ENCODE peak calls at places on chromosomes 4 and X, in five cellular contexts. One of them, this sample, is unnamed.

GRCh38 chr4:7399433-7400234 is 35.1 kb downstream of the PSAPL1 start:
- DNase-seq in stimulated activated CD4-positive, alpha-beta T cell treated with anti-CD3 and anti-CD28 coated beads, Interleukin-2, amount 100 ng/mL, for 48 hours: no peak
- DNase-seq in AG10803: no peak
- DNase-seq in PC-9: no peak
- DNase-seq in EL: no peak
- DNase-seq in this sample: no peak

GRCh38 chrX:104118765-104119164 is 6.4 kb downstream of the ZCCHC18 start:
- DNase-seq in stimulated activated CD4-positive, alpha-beta T cell treated with anti-CD3 and anti-CD28 coated beads, Interleukin-2, amount 100 ng/mL, for 48 hours: no peak
- DNase-seq in AG10803: no peak
- DNase-seq in PC-9: no peak
- DNase-seq in EL: no peak
- DNase-seq in this sample: no peak

GRCh38 chrX:151970661-151971060 is 3.8 kb downstream of the GABRE start:
- DNase-seq in stimulated activated CD4-positive, alpha-beta T cell treated with anti-CD3 and anti-CD28 coated beads, Interleukin-2, amount 100 ng/mL, for 48 hours: no peak
- DNase-seq in AG10803: peak; percentile 94
- DNase-seq in PC-9: peak; percentile 74
- DNase-seq in EL: peak; percentile 94
- DNase-seq in this sample: no peak

GRCh38 chrX:154082396-154083133 is 15.0 kb downstream of the MECP2 start:
- DNase-seq in stimulated activated CD4-positive, alpha-beta T cell treated with anti-CD3 and anti-CD28 coated beads, Interleukin-2, amount 100 ng/mL, for 48 hours: no peak
- DNase-seq in AG10803: peak; percentile 78
- DNase-seq in PC-9: peak; percentile 33
- DNase-seq in EL: peak; percentile 68
- DNase-seq in this sample: no peak

GRCh38 chr4:95268819-95269565 is 279.8 kb downstream of the UNC5C start:
- DNase-seq in stimulated activated CD4-positive, alpha-beta T cell treated with anti-CD3 and anti-CD28 coated beads, Interleukin-2, amount 100 ng/mL, for 48 hours: no peak
- DNase-seq in AG10803: no peak
- DNase-seq in PC-9: no peak
- DNase-seq in EL: no peak
- DNase-seq in this sample: no peak

GRCh38 chr4:80136238-80136637 is 61.1 kb upstream of the PRDM8 start:
- DNase-seq in stimulated activated CD4-positive, alpha-beta T cell treated with anti-CD3 and anti-CD28 coated beads, Interleukin-2, amount 100 ng/mL, for 48 hours: no peak
- DNase-seq in AG10803: no peak
- DNase-seq in PC-9: no peak
- DNase-seq in EL: no peak
- DNase-seq in this sample: no peak

GRCh38 chr4:29051381-29051965 is 1668.7 kb upstream of the PCDH7 start:
- DNase-seq in stimulated activated CD4-positive, alpha-beta T cell treated with anti-CD3 and anti-CD28 coated beads, Interleukin-2, amount 100 ng/mL, for 48 hours: no peak
- DNase-seq in AG10803: no peak
- DNase-seq in PC-9: no peak
- DNase-seq in EL: no peak
- DNase-seq in this sample: no peak

GRCh38 chr4:39446483-39446841 is 12.3 kb downstream of the RPL9 start:
- DNase-seq in stimulated activated CD4-positive, alpha-beta T cell treated with anti-CD3 and anti-CD28 coated beads, Interleukin-2, amount 100 ng/mL, for 48 hours: no peak
- DNase-seq in AG10803: no peak
- DNase-seq in PC-9: no peak
- DNase-seq in EL: no peak
- DNase-seq in this sample: no peak

GRCh38 chr4:158938462-158939044 is 164.3 kb upstream of the RAPGEF2 start:
- DNase-seq in stimulated activated CD4-positive, alpha-beta T cell treated with anti-CD3 and anti-CD28 coated beads, Interleukin-2, amount 100 ng/mL, for 48 hours: no peak
- DNase-seq in AG10803: peak; percentile 93
- DNase-seq in PC-9: no peak
- DNase-seq in EL: peak; percentile 72
- DNase-seq in this sample: no peak

GRCh38 chr4:33543941-33544450 is 2700.3 kb downstream of the ARAP2 start:
- DNase-seq in stimulated activated CD4-positive, alpha-beta T cell treated with anti-CD3 and anti-CD28 coated beads, Interleukin-2, amount 100 ng/mL, for 48 hours: no peak
- DNase-seq in AG10803: no peak
- DNase-seq in PC-9: no peak
- DNase-seq in EL: no peak
- DNase-seq in this sample: no peak

GRCh38 chrX:9865804-9866471 is 79.7 kb downstream of the SHROOM2 start:
- DNase-seq in stimulated activated CD4-positive, alpha-beta T cell treated with anti-CD3 and anti-CD28 coated beads, Interleukin-2, amount 100 ng/mL, for 48 hours: no peak
- DNase-seq in AG10803: no peak
- DNase-seq in PC-9: no peak
- DNase-seq in EL: no peak
- DNase-seq in this sample: no peak

GRCh38 chr4:89708903-89709361 is 128.0 kb downstream of the SNCA start:
- DNase-seq in stimulated activated CD4-positive, alpha-beta T cell treated with anti-CD3 and anti-CD28 coated beads, Interleukin-2, amount 100 ng/mL, for 48 hours: no peak
- DNase-seq in AG10803: peak; percentile 33
- DNase-seq in PC-9: no peak
- DNase-seq in EL: no peak
- DNase-seq in this sample: no peak

GRCh38 chr4:1862055-1862911 is 6.3 kb upstream of the LETM1 start:
- DNase-seq in stimulated activated CD4-positive, alpha-beta T cell treated with anti-CD3 and anti-CD28 coated beads, Interleukin-2, amount 100 ng/mL, for 48 hours: no peak
- DNase-seq in AG10803: no peak
- DNase-seq in PC-9: no peak
- DNase-seq in EL: no peak
- DNase-seq in this sample: no peak

GRCh38 chrX:68898661-68899060 is 69.8 kb downstream of the EFNB1 start:
- DNase-seq in stimulated activated CD4-positive, alpha-beta T cell treated with anti-CD3 and anti-CD28 coated beads, Interleukin-2, amount 100 ng/mL, for 48 hours: no peak
- DNase-seq in AG10803: no peak
- DNase-seq in PC-9: no peak
- DNase-seq in EL: no peak
- DNase-seq in this sample: no peak

GRCh38 chrX:154056739-154057367 is 37.2 kb upstream of the IRAK1 start:
- DNase-seq in stimulated activated CD4-positive, alpha-beta T cell treated with anti-CD3 and anti-CD28 coated beads, Interleukin-2, amount 100 ng/mL, for 48 hours: no peak
- DNase-seq in AG10803: peak; percentile 36
- DNase-seq in PC-9: no peak
- DNase-seq in EL: no peak
- DNase-seq in this sample: no peak

GRCh38 chr4:174119818-174120217 is 163.6 kb downstream of the FBXO8 start:
- DNase-seq in stimulated activated CD4-positive, alpha-beta T cell treated with anti-CD3 and anti-CD28 coated beads, Interleukin-2, amount 100 ng/mL, for 48 hours: no peak
- DNase-seq in AG10803: no peak
- DNase-seq in PC-9: no peak
- DNase-seq in EL: no peak
- DNase-seq in this sample: no peak

GRCh38 chr4:74583066-74583700 is 138.2 kb downstream of the AREG start:
- DNase-seq in stimulated activated CD4-positive, alpha-beta T cell treated with anti-CD3 and anti-CD28 coated beads, Interleukin-2, amount 100 ng/mL, for 48 hours: no peak
- DNase-seq in AG10803: peak; percentile 6
- DNase-seq in PC-9: no peak
- DNase-seq in EL: peak; percentile 1
- DNase-seq in this sample: no peak

GRCh38 chrX:30649859-30650258 is 3.4 kb upstream of the GK start:
- DNase-seq in stimulated activated CD4-positive, alpha-beta T cell treated with anti-CD3 and anti-CD28 coated beads, Interleukin-2, amount 100 ng/mL, for 48 hours: no peak
- DNase-seq in AG10803: no peak
- DNase-seq in PC-9: no peak
- DNase-seq in EL: no peak
- DNase-seq in this sample: no peak

GRCh38 chr4:41212221-41213203 is 1.8 kb downstream of the APBB2 start:
- DNase-seq in stimulated activated CD4-positive, alpha-beta T cell treated with anti-CD3 and anti-CD28 coated beads, Interleukin-2, amount 100 ng/mL, for 48 hours: no peak
- DNase-seq in AG10803: peak; percentile 75
- DNase-seq in PC-9: peak; percentile 51
- DNase-seq in EL: peak; percentile 80
- DNase-seq in this sample: peak; percentile 22